ENCODE peak calls at places on chromosomes 1 and 21, in seven cellular contexts. H is sigmoid colon, Y is cardiac muscle cell, L is adrenal gland, B is H9, X is dorsolateral prefrontal cortex, W is GM23338. M is an unnamed sample.

GRCh38 chr1:71780681-71781080 is 501.7 kb downstream of the NEGR1 start:
- DNase-seq in H (no peak), Y (no peak), L (no peak), B (no peak), X (no peak), W (no peak), M (no peak)

GRCh38 chr1:6331543-6332246 is 61.9 kb downstream of the ACOT7 start:
- DNase-seq in H (no peak), Y (no peak), L (no peak), B (no peak), X (no peak), W (no peak), M (no peak)

GRCh38 chr1:5747428-5748285 is 244.6 kb downstream of the NPHP4 start:
- DNase-seq in H (peak; percentile 14), Y (no peak), L (no peak), B (peak; percentile 39), X (no peak), W (no peak), M (no peak)

GRCh38 chr1:110927484-110928075 is 36.1 kb downstream of the LRIF1 start:
- DNase-seq in H (no peak), Y (no peak), L (no peak), B (peak; percentile 48), X (no peak), W (peak; percentile 72), M (no peak)

GRCh38 chr1:178055779-178056471 is 38.0 kb upstream of the RASAL2 start:
- DNase-seq in H (no peak), Y (no peak), L (no peak), B (no peak), X (no peak), W (no peak), M (no peak)

GRCh38 chr1:21099034-21099868 is 77.4 kb downstream of the EIF4G3 start:
- DNase-seq in H (no peak), Y (no peak), L (no peak), B (no peak), X (no peak), W (no peak), M (no peak)

GRCh38 chr1:95021794-95022193 is 51.0 kb downstream of the ALG14 start:
- DNase-seq in H (peak; percentile 75), Y (no peak), L (peak; percentile 74), B (no peak), X (no peak), W (no peak), M (no peak)

GRCh38 chr21:40754466-40754865 is 92.5 kb downstream of the DSCAM start:
- DNase-seq in H (no peak), Y (peak; percentile 83), L (no peak), B (no peak), X (no peak), W (no peak), M (peak; percentile 33)

GRCh38 chr1:25563330-25564215 is 20.2 kb downstream of the LDLRAP1 start:
- DNase-seq in H (no peak), Y (no peak), L (no peak), B (no peak), X (peak; percentile 95), W (no peak), M (no peak)

GRCh38 chr1:19385869-19386591 is 73.9 kb downstream of the SLC66A1 start:
- DNase-seq in H (peak; percentile 86), Y (no peak), L (no peak), B (no peak), X (no peak), W (no peak), M (peak; percentile 75)

GRCh38 chr1:19381261-19381660 is 69.1 kb downstream of the SLC66A1 start:
- DNase-seq in H (no peak), Y (no peak), L (no peak), B (no peak), X (no peak), W (no peak), M (no peak)

GRCh38 chr1:19385236-19385635 is 73.1 kb downstream of the SLC66A1 start:
- DNase-seq in H (no peak), Y (no peak), L (no peak), B (no peak), X (no peak), W (no peak), M (no peak)

GRCh38 chr1:19384772-19385187 is 72.7 kb downstream of the SLC66A1 start:
- DNase-seq in H (no peak), Y (no peak), L (no peak), B (no peak), X (no peak), W (no peak), M (no peak)

GRCh38 chr1:19384113-19384512 is 72.0 kb downstream of the SLC66A1 start:
- DNase-seq in H (peak; percentile 83), Y (no peak), L (peak; percentile 70), B (no peak), X (no peak), W (no peak), M (no peak)
- H3K27ac ChIP-seq in H (peak overlapping the region; percentile 53), Y (no peak overlapping the region), L (no peak overlapping the region), B (no peak overlapping the region), X (no peak overlapping the region), W (no peak overlapping the region), M (no peak overlapping the region)

GRCh38 chr1:162216604-162217003 is 147.1 kb downstream of the NOS1AP start:
- DNase-seq in H (no peak), Y (no peak), L (no peak), B (no peak), X (no peak), W (no peak), M (no peak)
- TF ChIP-seq CTCF in H (no peak), Y (no peak), L (no peak), B (no peak), X (no peak), W (no peak), M (no peak)

GRCh38 chr1:81330111-81330510 is 470.6 kb upstream of the ADGRL2 start:
- DNase-seq in H (no peak), Y (no peak), L (no peak), B (no peak), X (no peak), W (no peak), M (no peak)

GRCh38 chr1:81327103-81327728 is 473.5 kb upstream of the ADGRL2 start:
- DNase-seq in H (no peak), Y (no peak), L (no peak), B (no peak), X (no peak), W (no peak), M (no peak)

GRCh38 chr1:81327743-81328142 is 473.0 kb upstream of the ADGRL2 start:
- DNase-seq in H (no peak), Y (no peak), L (no peak), B (no peak), X (no peak), W (no peak), M (no peak)

GRCh38 chr1:81330521-81330920 is 470.2 kb upstream of the ADGRL2 start:
- DNase-seq in H (no peak), Y (peak; percentile 36), L (no peak), B (no peak), X (no peak), W (no peak), M (no peak)

GRCh38 chr1:81329061-81329460 is 471.7 kb upstream of the ADGRL2 start:
- DNase-seq in H (no peak), Y (no peak), L (no peak), B (no peak), X (no peak), W (no peak), M (no peak)
- H3K27ac ChIP-seq in H (no peak overlapping the region), Y (no peak overlapping the region), L (no peak overlapping the region), B (no peak overlapping the region), X (no peak overlapping the region), W (no peak overlapping the region), M (no peak overlapping the region)

GRCh38 chr1:196355206-196355786 is 252.9 kb downstream of the KCNT2 start:
- DNase-seq in H (no peak), Y (peak; percentile 15), L (no peak), B (no peak), X (no peak), W (peak; percentile 50), M (no peak)
- TF ChIP-seq CTCF in H (no peak), Y (peak; percentile 53), L (peak; percentile 38), B (peak; percentile 63), X (peak; percentile 38), W (peak; percentile 49), M (no peak)

GRCh38 chr1:11013160-11013531 is 692 bp downstream of the TARDBP start:
- DNase-seq in H (no peak), Y (no peak), L (no peak), B (no peak), X (no peak), W (no peak), M (no peak)
- H3K27ac ChIP-seq in H (peak overlapping the region; percentile 96), Y (peak overlapping the region; percentile 99), L (peak overlapping the region; percentile 48), B (no peak overlapping the region), X (peak overlapping the region; percentile 97), W (peak overlapping the region; percentile 30), M (peak overlapping the region; percentile 100)

DNA sequence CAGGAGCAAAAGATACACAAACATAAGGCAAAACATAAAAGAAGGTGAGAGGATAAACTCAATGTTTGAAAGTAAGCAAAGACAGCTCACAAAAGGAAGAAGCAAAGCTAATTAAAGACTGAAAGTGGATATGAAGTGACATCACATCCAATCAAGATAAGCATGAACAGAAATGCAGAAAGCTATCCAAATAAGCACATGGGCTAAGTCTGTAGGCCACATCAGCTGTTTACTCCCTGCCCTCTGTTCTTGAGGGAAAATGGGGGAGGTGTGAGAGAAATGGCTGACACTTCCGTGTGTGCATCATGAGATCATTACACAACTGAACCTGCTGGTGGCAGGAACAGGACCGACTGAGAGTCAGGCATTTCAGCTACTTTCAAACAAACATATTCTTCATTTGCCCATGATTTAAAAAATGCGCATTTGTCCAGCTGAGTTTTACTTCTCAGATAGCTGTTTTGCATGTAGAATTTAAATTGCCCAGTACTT is 27.3 kb upstream of the MAN1A2 start:
- DNase-seq in H (no peak), Y (peak; percentile 68), L (peak; percentile 60), B (no peak), X (no peak), W (peak; percentile 46), M (no peak)
- TF ChIP-seq CTCF in H (no peak), Y (no peak), L (no peak), B (no peak), X (no peak), W (no peak), M (no peak)